ENCODE peak calls at places on chromosomes 3 and 15, in nine cellular contexts. H, X, J, A, Q, V, C, N and U are unnamed samples.

GRCh38 chr15:71440479-71441071 is 325.3 kb downstream of the THSD4 start:
- DNase-seq in H (peak; percentile 47), X (peak; percentile 74), J (no peak), A (no peak), Q (no peak), V (no peak), C (peak; percentile 37), N (peak; percentile 12), U (peak; percentile 40)

GRCh38 chr3:147130461-147130860 is 275.9 kb downstream of the ZIC4 start:
- DNase-seq in H (no peak), X (no peak), J (no peak), A (no peak), Q (no peak), V (no peak), C (peak; percentile 8), N (no peak), U (peak; percentile 39)

GRCh38 chr15:49644364-49644794 is 23.5 kb downstream of the DTWD1 start:
- DNase-seq in H (no peak), X (no peak), J (no peak), A (no peak), Q (no peak), V (no peak), C (no peak), N (no peak), U (no peak)

GRCh38 chr3:56858331-56858730 is 56.6 kb upstream of the ARHGEF3 start:
- DNase-seq in H (peak; percentile 52), X (no peak), J (no peak), A (no peak), Q (no peak), V (no peak), C (no peak), N (no peak), U (no peak)

GRCh38 chr3:65153850-65154512 is 466.2 kb upstream of the ADAMTS9 start:
- DNase-seq in H (no peak), X (no peak), J (no peak), A (no peak), Q (no peak), V (no peak), C (no peak), N (no peak), U (no peak)

GRCh38 chr3:29143151-29143550 is 137.7 kb upstream of the RBMS3 start:
- DNase-seq in H (no peak), X (no peak), J (no peak), A (no peak), Q (no peak), V (no peak), C (no peak), N (no peak), U (no peak)

GRCh38 chr3:72143322-72143721 is 358.4 kb upstream of the PROK2 start:
- DNase-seq in H (peak; percentile 9), X (no peak), J (no peak), A (no peak), Q (no peak), V (no peak), C (no peak), N (peak; percentile 66), U (no peak)

GRCh38 chr3:51559266-51559907 is 20.9 kb downstream of the RAD54L2 start:
- DNase-seq in H (no peak), X (no peak), J (no peak), A (no peak), Q (no peak), V (no peak), C (peak; percentile 71), N (no peak), U (no peak)

GRCh38 chr3:32794487-32795308 is 23.1 kb upstream of the TRIM71 start:
- DNase-seq in H (no peak), X (peak; percentile 41), J (no peak), A (no peak), Q (no peak), V (no peak), C (peak; percentile 8), N (no peak), U (peak; percentile 30)

GRCh38 chr3:147298511-147298982 is 107.8 kb downstream of the ZIC4 start:
- DNase-seq in H (peak; percentile 76), X (peak; percentile 80), J (no peak), A (no peak), Q (no peak), V (no peak), C (peak; percentile 97), N (no peak), U (peak; percentile 97)

GRCh38 chr15:72369964-72370363 is 5.8 kb downstream of the HEXA start:
- DNase-seq in H (peak; percentile 32), X (peak; percentile 68), J (no peak), A (no peak), Q (no peak), V (no peak), C (no peak), N (no peak), U (no peak)

GRCh38 chr3:184176377-184177330 is 2.0 kb downstream of the AP2M1 start:
- DNase-seq in H (peak; percentile 77), X (peak; percentile 85), J (peak; percentile 83), A (peak; percentile 91), Q (peak; percentile 60), V (no peak), C (peak; percentile 88), N (peak; percentile 89), U (peak; percentile 68)

GRCh38 chr3:29334652-29335189 is 53.9 kb downstream of the RBMS3 start:
- DNase-seq in H (no peak), X (peak; percentile 12), J (no peak), A (no peak), Q (no peak), V (no peak), C (no peak), N (no peak), U (no peak)

GRCh38 chr15:59616390-59616789 is 4.8 kb downstream of the GCNT3 start:
- DNase-seq in H (no peak), X (peak; percentile 28), J (no peak), A (no peak), Q (no peak), V (no peak), C (no peak), N (no peak), U (no peak)

GRCh38 chr15:55282284-55282833 is 7.3 kb downstream of the RAB27A start:
- DNase-seq in H (peak; percentile 76), X (peak; percentile 69), J (no peak), A (no peak), Q (no peak), V (no peak), C (no peak), N (peak; percentile 55), U (peak; percentile 46)

GRCh38 chr15:55281517-55282227 is 7.9 kb downstream of the RAB27A start:
- DNase-seq in H (no peak), X (no peak), J (no peak), A (no peak), Q (no peak), V (no peak), C (no peak), N (no peak), U (no peak)

GRCh38 chr15:55288006-55288717 is 1.5 kb downstream of the RAB27A start:
- DNase-seq in H (no peak), X (no peak), J (no peak), A (no peak), Q (no peak), V (no peak), C (no peak), N (no peak), U (no peak)

GRCh38 chr15:55283295-55284147 is 6.1 kb downstream of the RAB27A start:
- DNase-seq in H (no peak), X (no peak), J (no peak), A (no peak), Q (no peak), V (no peak), C (no peak), N (no peak), U (no peak)

DNA sequence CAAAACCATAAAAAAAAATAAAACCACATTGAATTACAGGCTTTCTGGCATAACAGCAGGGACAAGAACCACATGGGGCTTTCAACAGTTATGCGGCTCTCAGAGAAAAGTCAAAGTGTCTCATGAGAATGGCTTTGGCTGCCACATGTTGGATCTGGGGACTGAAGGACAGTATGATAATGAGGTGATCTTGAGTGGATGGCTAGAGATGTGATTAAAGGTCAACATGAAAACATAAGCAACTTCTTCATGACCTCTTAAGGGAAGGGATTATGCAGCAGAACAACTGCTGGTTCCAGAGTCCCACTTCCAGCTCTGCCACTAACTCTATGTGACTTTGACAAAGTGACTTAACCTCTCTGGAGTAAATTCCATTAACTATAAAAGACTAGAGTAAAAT is 5.2 kb downstream of the RAB27A start:
- DNase-seq in H (no peak), X (no peak), J (no peak), A (no peak), Q (no peak), V (no peak), C (no peak), N (no peak), U (no peak)
- H3K4me3 ChIP-seq in H (no peak overlapping the region), X (no peak overlapping the region), J (no peak overlapping the region), A (no peak overlapping the region), Q (no peak overlapping the region), V (no peak overlapping the region), C (no peak overlapping the region), N (no peak overlapping the region), U (no peak overlapping the region)

GRCh38 chr15:99106417-99107220 is 1.7 kb downstream of the SYNM start:
- DNase-seq in H (no peak), X (no peak), J (peak; percentile 84), A (no peak), Q (no peak), V (no peak), C (peak; percentile 89), N (no peak), U (no peak)
- H3K4me3 ChIP-seq in H (no peak overlapping the region), X (no peak overlapping the region), J (peak overlapping the region; percentile 63), A (peak overlapping the region; percentile 42), Q (peak overlapping the region; percentile 82), V (no peak overlapping the region), C (peak overlapping the region; percentile 62), N (no peak overlapping the region), U (peak overlapping the region; percentile 43)

GRCh38 chr3:128434524-128434923 is 32.2 kb downstream of the DNAJB8 start:
- DNase-seq in H (no peak), X (no peak), J (no peak), A (no peak), Q (no peak), V (no peak), C (no peak), N (no peak), U (no peak)

GRCh38 chr3:128435058-128435457 is 31.6 kb downstream of the DNAJB8 start:
- DNase-seq in H (no peak), X (peak; percentile 15), J (no peak), A (no peak), Q (no peak), V (no peak), C (no peak), N (no peak), U (no peak)

GRCh38 chr3:128432898-128433629 is 33.6 kb downstream of the DNAJB8 start:
- DNase-seq in H (no peak), X (no peak), J (no peak), A (no peak), Q (no peak), V (no peak), C (no peak), N (peak; percentile 44), U (no peak)

GRCh38 chr3:128432301-128432897 is 34.3 kb downstream of the DNAJB8 start:
- DNase-seq in H (no peak), X (no peak), J (no peak), A (no peak), Q (no peak), V (no peak), C (no peak), N (no peak), U (no peak)

GRCh38 chr3:128433630-128434185 is 33.0 kb downstream of the DNAJB8 start:
- DNase-seq in H (peak; percentile 6), X (no peak), J (no peak), A (no peak), Q (no peak), V (no peak), C (no peak), N (no peak), U (no peak)
- H3K4me3 ChIP-seq in H (no peak overlapping the region), X (no peak overlapping the region), J (no peak overlapping the region), A (no peak overlapping the region), Q (no peak overlapping the region), V (no peak overlapping the region), C (no peak overlapping the region), N (no peak overlapping the region), U (no peak overlapping the region)

GRCh38 chr3:4491873-4492239 is 1.3 kb upstream of the ITPR1 start:
- DNase-seq in H (no peak), X (no peak), J (no peak), A (no peak), Q (no peak), V (no peak), C (no peak), N (no peak), U (no peak)
- H3K4me3 ChIP-seq in H (peak overlapping the region; percentile 78), X (peak overlapping the region; percentile 86), J (peak overlapping the region; percentile 76), A (peak overlapping the region; percentile 71), Q (peak overlapping the region; percentile 93), V (peak overlapping the region; percentile 83), C (peak overlapping the region; percentile 83), N (peak overlapping the region; percentile 61), U (peak overlapping the region; percentile 57)